ENCODE peak calls at places on chromosomes 1 and 21, in ten cellular contexts. R is putamen; Z is EL; X is OCI-M1; U is A549; P is stimulated activated CD4-positive, alpha-beta T cell treated with anti-CD3 and anti-CD28 coated beads, Interleukin-12 subunit alpha, Interleukin-12 subunit beta, amount 100 ng/mL, for 4 hours; V is tibial nerve; W is NCI-H510A treated with DMSO at 0.1 percent for 48 hours; T is NCI-H1105; C is activated gamma-delta T cell. A is an unnamed sample.
A peak's percentile ranks its signal among the peaks of the same experiment; 100 is the strongest.

GRCh38 chr1:51312718-51313117 is 17.6 kb downstream of the TTC39A start:
- DNase-seq in W (no peak), V (no peak), P (no peak), T (no peak), C (no peak), R (no peak), X (no peak), U (no peak), Z (no peak), A (no peak)

GRCh38 chr1:17719874-17720273 is 35.3 kb upstream of the ACTL8 start:
- DNase-seq in X (no peak), T (no peak), U (no peak), C (no peak), V (no peak), W (no peak), Z (peak; percentile 49), P (no peak), R (no peak), A (no peak)

GRCh38 chr1:201302168-201302896 is 19.0 kb downstream of the PKP1 start:
- DNase-seq in W (no peak), R (no peak), P (no peak), C (no peak), U (no peak), T (no peak), Z (no peak), V (no peak), X (no peak), A (no peak)

GRCh38 chr1:70779571-70779970 is 268.0 kb downstream of the PTGER3 start:
- DNase-seq in V (no peak), X (no peak), U (no peak), R (no peak), W (no peak), Z (peak; percentile 93), T (no peak), P (no peak), C (no peak), A (no peak)

GRCh38 chr1:97832490-97832889 is 88.3 kb downstream of the DPYD start:
- DNase-seq in P (no peak), Z (no peak), C (no peak), U (no peak), V (no peak), T (peak; percentile 96), W (no peak), R (no peak), X (no peak), A (no peak)

GRCh38 chr1:9231648-9232332 is 2.8 kb upstream of the H6PD start:
- DNase-seq in W (no peak), C (no peak), T (no peak), X (no peak), Z (peak; percentile 67), P (no peak), U (no peak), R (no peak), V (no peak), A (no peak)

GRCh38 chr1:43858324-43858723 is 75.3 kb upstream of the ARTN start:
- DNase-seq in R (peak; percentile 73), U (no peak), V (peak; percentile 62), T (no peak), P (no peak), W (no peak), Z (peak; percentile 96), X (peak; percentile 24), C (no peak), A (peak; percentile 57)

GRCh38 chr1:87883906-87884305 is 555.2 kb downstream of the LMO4 start:
- DNase-seq in U (no peak), V (no peak), T (no peak), Z (no peak), R (no peak), X (no peak), W (no peak), C (no peak), P (no peak), A (no peak)

GRCh38 chr1:22731924-22732522 is 21.4 kb downstream of the EPHB2 start:
- DNase-seq in T (no peak), W (no peak), P (no peak), R (no peak), Z (no peak), V (no peak), C (no peak), U (no peak), X (peak; percentile 41), A (no peak)

GRCh38 chr1:24725209-24725651 is 20.0 kb upstream of the CLIC4 start:
- DNase-seq in P (no peak), W (no peak), T (no peak), V (no peak), X (no peak), C (no peak), Z (peak; percentile 78), U (no peak), R (no peak), A (peak; percentile 59)

GRCh38 chr1:184838374-184838995 is 83.8 kb upstream of the EDEM3 start:
- DNase-seq in V (peak; percentile 74), U (peak; percentile 15), C (no peak), P (no peak), T (no peak), W (no peak), X (peak; percentile 50), R (peak; percentile 49), Z (peak; percentile 92), A (no peak)

GRCh38 chr1:1419363-1419811 is 1.7 kb downstream of the ANKRD65 start:
- DNase-seq in P (no peak), R (no peak), C (no peak), X (no peak), T (no peak), V (no peak), Z (no peak), U (no peak), W (no peak), A (no peak)

GRCh38 chr21:34073749-34074282 is 438 bp downstream of the MRPS6 start:
- DNase-seq in T (no peak), W (no peak), V (no peak), P (peak; percentile 45), U (no peak), C (peak; percentile 53), R (peak; percentile 36), X (no peak), Z (peak; percentile 35), A (no peak)

GRCh38 chr1:12406218-12407021 is 176.6 kb downstream of the VPS13D start:
- DNase-seq in Z (no peak), P (no peak), X (no peak), V (no peak), W (no peak), R (peak; percentile 39), C (no peak), U (no peak), T (no peak), A (no peak)

GRCh38 chr1:85330206-85330605 is 53.8 kb upstream of the BCL10 start:
- DNase-seq in C (no peak), R (no peak), Z (peak; percentile 97), U (no peak), X (no peak), T (no peak), V (no peak), P (no peak), W (no peak), A (no peak)

GRCh38 chr1:51621161-51621560 is 4.3 kb downstream of the OSBPL9 start:
- DNase-seq in X (no peak), R (no peak), U (no peak), P (no peak), C (no peak), Z (no peak), V (no peak), W (no peak), T (no peak), A (peak; percentile 19)

GRCh38 chr1:40267767-40268187 is 9.7 kb downstream of the ZMPSTE24 start:
- DNase-seq in X (no peak), V (no peak), U (no peak), T (no peak), Z (peak; percentile 79), W (no peak), R (no peak), P (no peak), C (no peak), A (no peak)

GRCh38 chr1:117284408-117285215 is 73.9 kb upstream of the VTCN1 start:
- DNase-seq in X (peak; percentile 76), R (peak; percentile 53), Z (peak; percentile 66), P (no peak), T (peak; percentile 46), W (peak; percentile 58), U (peak; percentile 43), V (no peak), C (no peak), A (no peak)

GRCh38 chr1:11501906-11502485 is 23.0 kb downstream of the DISP3 start:
- DNase-seq in W (no peak), X (no peak), U (no peak), P (no peak), C (no peak), R (no peak), Z (no peak), T (no peak), V (no peak), A (no peak)

GRCh38 chr1:30068787-30069472 is 654.5 kb downstream of the MATN1 start:
- DNase-seq in P (no peak), R (no peak), V (no peak), W (no peak), Z (no peak), C (no peak), T (no peak), X (no peak), U (no peak), A (no peak)

GRCh38 chr1:4627353-4627752 is 27.1 kb upstream of the AJAP1 start:
- DNase-seq in P (no peak), W (no peak), C (no peak), X (no peak), Z (no peak), V (no peak), R (no peak), U (peak; percentile 9), T (no peak), A (no peak)

GRCh38 chr1:99662581-99663208 is 16.8 kb downstream of the PALMD start:
- DNase-seq in W (no peak), T (no peak), Z (peak; percentile 55), X (no peak), V (peak; percentile 86), U (no peak), C (no peak), R (no peak), P (no peak), A (no peak)

GRCh38 chr1:7235871-7236472 is 450.7 kb downstream of the CAMTA1 start:
- DNase-seq in R (no peak), Z (no peak), U (no peak), W (no peak), T (no peak), V (no peak), C (no peak), X (peak; percentile 65), P (no peak), A (peak; percentile 36)

GRCh38 chr1:59292557-59292956 is 4.3 kb upstream of the FGGY start:
- DNase-seq in V (peak; percentile 63), U (no peak), Z (no peak), W (no peak), C (no peak), R (peak; percentile 55), T (no peak), P (no peak), X (peak; percentile 69), A (no peak)